ENCODE peak calls at places on chromosomes 12 and 14, in five cellular contexts. N, A, T, U and J are unnamed samples.

GRCh38 chr14:97948841-97949240 is 1151.7 kb downstream of the VRK1 start:
- DNase-seq in N (no peak), A (no peak), T (no peak), U (no peak), J (no peak)

GRCh38 chr12:63206908-63207307 is 55.9 kb upstream of the AVPR1A start:
- DNase-seq in N (no peak), A (no peak), T (no peak), U (no peak), J (peak; percentile 19)

GRCh38 chr14:104094709-104095425 is 9.4 kb downstream of the ASPG start:
- DNase-seq in N (peak; percentile 89), A (peak; percentile 85), T (no peak), U (no peak), J (peak; percentile 51)

GRCh38 chr12:6899837-6900519 is 4.6 kb upstream of the LRRC23 start:
- DNase-seq in N (peak; percentile 63), A (peak; percentile 58), T (peak; percentile 75), U (no peak), J (peak; percentile 51)

GRCh38 chr12:43836455-43836989 is 641 bp downstream of the TMEM117 start:
- DNase-seq in N (no peak), A (no peak), T (peak; percentile 58), U (no peak), J (peak; percentile 17)

GRCh38 chr12:99287136-99287535 is 360.4 kb upstream of the GARIN6 start:
- DNase-seq in N (no peak), A (no peak), T (no peak), U (no peak), J (no peak)

GRCh38 chr14:32468955-32469354 is 139.9 kb downstream of the AKAP6 start:
- DNase-seq in N (no peak), A (no peak), T (peak; percentile 71), U (no peak), J (no peak)

GRCh38 chr12:8493084-8493483 is 20.2 kb upstream of the CLEC4D start:
- DNase-seq in N (no peak), A (no peak), T (no peak), U (no peak), J (peak; percentile 23)

GRCh38 chr12:101901782-101902181 is 24.4 kb downstream of the DRAM1 start:
- DNase-seq in N (no peak), A (no peak), T (no peak), U (no peak), J (no peak)

GRCh38 chr12:24945822-24946221 is 3.1 kb downstream of the BCAT1 start:
- DNase-seq in N (no peak), A (no peak), T (no peak), U (no peak), J (no peak)

GRCh38 chr12:41794341-41794740 is 350.3 kb downstream of the GXYLT1 start:
- DNase-seq in N (no peak), A (no peak), T (no peak), U (no peak), J (no peak)

GRCh38 chr12:96235497-96235826 is 41.3 kb downstream of the ELK3 start:
- DNase-seq in N (no peak), A (no peak), T (no peak), U (no peak), J (no peak)

GRCh38 chr12:55760663-55761062 is 17.7 kb downstream of the GDF11 start:
- DNase-seq in N (no peak), A (no peak), T (no peak), U (no peak), J (no peak)

GRCh38 chr14:68977137-68977740 is 1.9 kb downstream of the ACTN1 start:
- DNase-seq in N (no peak), A (no peak), T (no peak), U (no peak), J (no peak)

GRCh38 chr14:104353921-104354701 is 215.7 kb downstream of the KIF26A start:
- DNase-seq in N (peak; percentile 25), A (peak; percentile 24), T (no peak), U (no peak), J (no peak)

GRCh38 chr12:93662961-93663728 is 14.0 kb upstream of the CRADD start:
- DNase-seq in N (no peak), A (no peak), T (no peak), U (no peak), J (no peak)

GRCh38 chr14:35339761-35340406 is 47.7 kb downstream of the PSMA6 start:
- DNase-seq in N (no peak), A (no peak), T (no peak), U (no peak), J (no peak)

GRCh38 chr12:124685689-124685993 is 118.2 kb upstream of the NCOR2 start:
- DNase-seq in N (no peak), A (no peak), T (no peak), U (no peak), J (no peak)

GRCh38 chr14:64954491-64955240 is 12.1 kb upstream of the GPX2 start:
- DNase-seq in N (no peak), A (no peak), T (no peak), U (no peak), J (no peak)

GRCh38 chr12:48025281-48025680 is 21.0 kb upstream of the COL2A1 start:
- DNase-seq in N (no peak), A (no peak), T (no peak), U (no peak), J (no peak)
- H3K4me1 ChIP-seq in N (no peaks in the 10 kb centered on the region), A (peaks cover 27% of the 10 kb centered on the region), T (no peaks in the 10 kb centered on the region), U (no peaks in the 10 kb centered on the region), J (no peaks in the 10 kb centered on the region)

GRCh38 chr14:77104393-77104792 is 6.3 kb downstream of the CIPC start:
- DNase-seq in N (no peak), A (no peak), T (no peak), U (no peak), J (no peak)
- H3K4me1 ChIP-seq in N (peaks cover 12% of the 10 kb centered on the region), A (peaks cover 96% of the 10 kb centered on the region), T (peaks cover 6% of the 10 kb centered on the region), U (peaks cover 11% of the 10 kb centered on the region), J (peaks cover 49% of the 10 kb centered on the region)

GRCh38 chr12:116054280-116054679 is 223.2 kb downstream of the MED13L start:
- DNase-seq in N (no peak), A (no peak), T (no peak), U (no peak), J (no peak)
- H3K4me1 ChIP-seq in N (no peaks in the 10 kb centered on the region), A (peaks cover 76% of the 10 kb centered on the region), T (peaks cover 7% of the 10 kb centered on the region), U (peaks cover 12% of the 10 kb centered on the region), J (peaks cover 38% of the 10 kb centered on the region)

GRCh38 chr14:87994974-87995373 is 2.0 kb upstream of the GALC start:
- DNase-seq in N (no peak), A (no peak), T (peak; percentile 41), U (no peak), J (no peak)
- H3K4me1 ChIP-seq in N (no peaks in the 10 kb centered on the region), A (peaks cover 44% of the 10 kb centered on the region), T (peaks cover 11% of the 10 kb centered on the region), U (no peaks in the 10 kb centered on the region), J (no peaks in the 10 kb centered on the region)

GRCh38 chr12:57226588-57227314 is 2.8 kb upstream of the SHMT2 start:
- DNase-seq in N (peak; percentile 86), A (no peak), T (no peak), U (no peak), J (no peak)
- H3K4me1 ChIP-seq in N (no peaks in the 10 kb centered on the region), A (peaks cover 46% of the 10 kb centered on the region), T (peaks cover 29% of the 10 kb centered on the region), U (peaks cover 4% of the 10 kb centered on the region), J (peaks cover 22% of the 10 kb centered on the region)

GRCh38 chr14:89307409-89307808 is 109.6 kb downstream of the FOXN3 start:
- DNase-seq in N (no peak), A (no peak), T (no peak), U (no peak), J (no peak)
- H3K4me1 ChIP-seq in N (peaks cover 28% of the 10 kb centered on the region), A (peaks cover 50% of the 10 kb centered on the region), T (peaks cover 34% of the 10 kb centered on the region), U (no peaks in the 10 kb centered on the region), J (peaks cover 41% of the 10 kb centered on the region)

GRCh38 chr14:45048385-45048784 is 35.5 kb upstream of the PRPF39 start:
- DNase-seq in N (no peak), A (no peak), T (no peak), U (no peak), J (no peak)

GRCh38 chr14:45057349-45057748 is 26.6 kb upstream of the PRPF39 start:
- DNase-seq in N (no peak), A (no peak), T (no peak), U (no peak), J (no peak)

GRCh38 chr14:45051180-45051579 is 32.7 kb upstream of the PRPF39 start:
- DNase-seq in N (no peak), A (no peak), T (no peak), U (no peak), J (no peak)

GRCh38 chr14:45051896-45052295 is 32.0 kb upstream of the PRPF39 start:
- DNase-seq in N (no peak), A (no peak), T (no peak), U (no peak), J (no peak)
- H3K4me1 ChIP-seq in N (no peaks in the 10 kb centered on the region), A (no peaks in the 10 kb centered on the region), T (no peaks in the 10 kb centered on the region), U (no peaks in the 10 kb centered on the region), J (no peaks in the 10 kb centered on the region)